ENCODE peak calls at places on chromosomes 12 and 14, in eight cellular contexts. P, E, I, M, Q, K, G and A are unnamed samples.

GRCh38 chr12:46578190-46578982 is 205.8 kb upstream of the SLC38A2 start:
- DNase-seq in I (no peak), E (no peak), M (no peak), P (no peak), Q (no peak), K (no peak), G (no peak), A (no peak)

GRCh38 chr12:95605087-95605486 is 53.8 kb upstream of the USP44 start:
- DNase-seq in K (peak; percentile 95), P (no peak), G (no peak), Q (no peak), M (peak; percentile 90), I (no peak), E (no peak), A (no peak)

GRCh38 chr14:65281991-65282908 is 130.3 kb upstream of the FUT8 start:
- DNase-seq in P (no peak), E (no peak), M (peak; percentile 54), G (peak; percentile 34), K (no peak), I (no peak), Q (no peak), A (peak; percentile 70)

GRCh38 chr14:54556535-54556934 is 10.4 kb upstream of the SAMD4A start:
- DNase-seq in E (peak; percentile 63), G (no peak), P (no peak), K (no peak), I (no peak), Q (no peak), M (no peak), A (no peak)

GRCh38 chr12:11705010-11705409 is 55.5 kb downstream of the ETV6 start:
- DNase-seq in G (no peak), K (peak; percentile 78), E (no peak), M (peak; percentile 57), P (no peak), Q (no peak), I (no peak), A (peak; percentile 82)

GRCh38 chr12:127619869-127620769 is 646.9 kb upstream of the TMEM132C start:
- DNase-seq in G (no peak), I (no peak), E (no peak), Q (no peak), K (peak; percentile 15), M (no peak), P (no peak), A (no peak)

GRCh38 chr12:106601031-106601430 is 18.2 kb downstream of the RFX4 start:
- DNase-seq in Q (peak; percentile 32), P (no peak), M (no peak), K (no peak), I (no peak), G (no peak), E (peak; percentile 20), A (no peak)

GRCh38 chr12:96811083-96811482 is 96.0 kb upstream of the NEDD1 start:
- DNase-seq in K (peak; percentile 99), P (no peak), G (no peak), I (no peak), M (peak; percentile 94), E (peak; percentile 30), Q (no peak), A (peak; percentile 80)

GRCh38 chr12:106080111-106080732 is 58.5 kb downstream of the NUAK1 start:
- DNase-seq in M (peak; percentile 65), K (no peak), G (no peak), Q (no peak), I (no peak), E (no peak), P (no peak), A (peak; percentile 33)

DNA sequence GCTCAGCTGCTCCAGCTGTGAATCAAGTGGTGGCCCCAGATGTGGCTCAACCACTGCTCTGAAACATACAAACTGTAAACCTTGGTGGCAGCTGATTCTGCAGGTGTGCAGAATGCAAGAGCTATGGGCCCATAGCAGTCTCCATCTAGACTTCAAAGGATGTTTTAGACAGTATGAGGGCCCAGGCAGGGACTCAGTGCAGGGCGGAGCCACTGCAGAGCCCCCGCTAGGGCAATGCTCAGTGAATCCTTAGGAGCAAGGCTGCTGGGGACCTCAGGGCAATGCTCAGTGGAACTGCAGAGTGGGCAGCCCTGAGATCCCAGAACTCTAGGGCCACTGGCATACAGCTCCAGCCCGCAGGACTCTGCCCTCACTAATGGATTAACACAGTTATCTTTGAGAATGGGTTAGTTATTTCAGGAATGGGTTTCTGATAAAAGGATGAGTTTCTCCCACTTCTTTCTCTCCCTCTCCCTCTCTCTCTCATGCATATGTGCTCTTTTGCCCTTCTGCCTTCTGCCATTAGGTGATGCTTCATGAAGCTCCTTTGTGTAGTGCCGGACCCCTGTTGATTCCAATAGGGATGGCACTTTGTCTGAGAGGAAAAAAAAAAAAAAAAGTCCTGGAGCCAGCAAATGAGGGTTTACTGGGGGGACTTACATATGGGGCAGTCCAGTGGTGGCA is 48.4 kb upstream of the JDP2 start:
- DNase-seq in E (no peak), M (no peak), I (no peak), G (no peak), K (no peak), Q (no peak), P (no peak), A (no peak)
- TF ChIP-seq CTCF in E (no peak), M (no peak), I (no peak), G (no peak), K (no peak), Q (no peak), P (no peak), A (no peak)

GRCh38 chr12:109764123-109764522 is 50.5 kb downstream of the FAM222A start:
- DNase-seq in K (no peak), G (peak; percentile 10), E (peak; percentile 25), P (no peak), M (no peak), I (no peak), Q (peak; percentile 2), A (no peak)
- TF ChIP-seq CTCF in K (peak; percentile 25), G (no peak), E (peak; percentile 32), P (no peak), M (no peak), I (no peak), Q (peak; percentile 21), A (no peak)

GRCh38 chr14:26729851-26730250 is 132.0 kb upstream of the NOVA1 start:
- DNase-seq in I (no peak), P (no peak), K (no peak), G (no peak), E (no peak), Q (no peak), M (no peak), A (peak; percentile 32)

GRCh38 chr14:26735811-26736210 is 138.0 kb upstream of the NOVA1 start:
- DNase-seq in K (no peak), P (no peak), G (no peak), Q (no peak), I (no peak), M (no peak), E (no peak), A (no peak)

GRCh38 chr14:26730929-26731618 is 133.2 kb upstream of the NOVA1 start:
- DNase-seq in Q (peak; percentile 42), E (peak; percentile 41), P (no peak), M (peak; percentile 39), K (peak; percentile 41), G (no peak), I (no peak), A (peak; percentile 53)
- TF ChIP-seq CTCF in Q (peak; percentile 53), E (peak; percentile 52), P (peak; percentile 40), M (peak; percentile 62), K (peak; percentile 82), G (peak; percentile 26), I (no peak), A (peak; percentile 58)

GRCh38 chr12:55658212-55658611 is 21.5 kb downstream of the OR10P1 start:
- DNase-seq in I (no peak), E (no peak), G (no peak), M (no peak), Q (no peak), K (no peak), P (no peak), A (no peak)

GRCh38 chr12:55663391-55663790 is 26.7 kb downstream of the OR10P1 start:
- DNase-seq in I (no peak), M (no peak), G (no peak), K (no peak), P (no peak), E (no peak), Q (no peak), A (peak; percentile 23)

GRCh38 chr12:55658635-55659391 is 22.1 kb downstream of the OR10P1 start:
- DNase-seq in E (no peak), I (no peak), P (no peak), Q (no peak), G (no peak), M (no peak), K (no peak), A (no peak)

GRCh38 chr12:55657282-55657681 is 20.6 kb downstream of the OR10P1 start:
- DNase-seq in G (no peak), Q (no peak), K (no peak), I (no peak), E (no peak), P (no peak), M (no peak), A (no peak)

GRCh38 chr12:55659486-55660385 is 23.0 kb downstream of the OR10P1 start:
- DNase-seq in E (peak; percentile 29), K (peak; percentile 56), P (no peak), G (no peak), Q (no peak), M (peak; percentile 12), I (no peak), A (peak; percentile 72)
- TF ChIP-seq CTCF in E (peak; percentile 26), K (peak; percentile 73), P (peak; percentile 34), G (no peak), Q (peak; percentile 38), M (peak; percentile 31), I (no peak), A (peak; percentile 61)

GRCh38 chr12:85057370-85057963 is 21.3 kb downstream of the LRRIQ1 start:
- DNase-seq in G (no peak), M (peak; percentile 58), Q (peak; percentile 57), K (peak; percentile 79), P (no peak), E (peak; percentile 67), I (no peak), A (peak; percentile 68)
- TF ChIP-seq CTCF in G (peak; percentile 48), M (peak; percentile 52), Q (peak; percentile 77), K (peak; percentile 85), P (peak; percentile 61), E (peak; percentile 58), I (peak; percentile 26), A (peak; percentile 84)

DNA sequence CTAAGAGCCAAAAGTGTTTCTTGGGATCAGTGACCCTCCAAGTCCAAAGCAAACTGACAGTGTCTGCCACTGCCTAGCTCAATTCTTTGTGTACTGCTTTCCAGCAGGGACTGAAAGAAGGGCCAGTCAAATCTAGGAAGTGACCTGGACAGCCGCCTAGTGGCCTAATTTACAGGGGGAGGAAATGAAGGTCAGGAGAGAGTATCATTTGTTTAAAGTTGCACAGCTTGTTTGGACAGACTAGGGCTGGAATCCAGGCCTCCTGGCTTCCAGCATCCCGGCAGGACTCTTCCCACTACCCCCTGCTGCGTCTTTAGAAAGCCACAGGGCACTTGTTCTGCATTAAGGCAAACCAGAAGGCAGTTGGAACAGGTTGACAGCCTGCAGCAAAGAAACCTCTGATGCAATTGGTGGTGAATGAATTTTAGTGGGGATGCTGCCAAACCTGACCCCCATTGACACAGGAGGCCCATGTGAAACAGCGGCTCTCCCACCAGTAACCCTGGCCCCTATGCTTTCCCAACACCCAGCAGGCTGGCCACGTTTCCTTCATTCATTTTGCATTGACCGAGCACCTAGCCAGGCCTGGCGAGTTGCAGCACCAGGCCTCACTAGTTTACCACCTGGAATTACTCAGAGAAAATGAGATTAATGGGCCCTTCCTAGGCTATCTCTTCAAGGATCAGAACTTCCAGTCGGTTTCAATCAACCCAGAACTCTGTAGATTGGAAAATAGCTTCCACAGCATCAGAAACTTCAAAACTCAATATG is 28.2 kb downstream of the GALNT16 start:
- DNase-seq in Q (peak; percentile 23), M (peak; percentile 46), E (peak; percentile 34), K (peak; percentile 47), G (no peak), P (peak; percentile 79), I (no peak), A (peak; percentile 35)
- TF ChIP-seq CTCF in Q (peak; percentile 34), M (peak; percentile 9), E (peak; percentile 45), K (peak; percentile 48), G (no peak), P (no peak), I (peak; percentile 35), A (peak; percentile 52)

GRCh38 chr12:2453807-2454177 is 341.0 kb upstream of the FKBP4 start:
- DNase-seq in P (no peak), G (no peak), Q (no peak), E (no peak), I (no peak), K (no peak), M (no peak), A (no peak)
- TF ChIP-seq CTCF in P (no peak), G (no peak), Q (no peak), E (no peak), I (no peak), K (no peak), M (no peak), A (no peak)